ENCODE peak calls at places on chromosome X, in five cellular contexts. H, B, P, A and J are unnamed samples.

GRCh38 chrX:87005183-87005582 is 512.4 kb upstream of the KLHL4 start:
- ATAC-seq in H (no peak), B (no peak), P (no peak), A (no peak), J (no peak)

GRCh38 chrX:104165894-104166734 is at the start of gene FAM199X:
- ATAC-seq in B (peak), H (peak), A (peak), P (peak), J (peak)

GRCh38 chrX:50889582-50889981 is 21.0 kb upstream of the BMP15 start:
- ATAC-seq in A (no peak), H (no peak), B (no peak), P (no peak), J (no peak)

GRCh38 chrX:130857207-130857606 is 45.8 kb downstream of the ENOX2 start:
- ATAC-seq in B (no peak), P (no peak), A (peak), H (no peak), J (no peak)

GRCh38 chrX:133970021-133970550 is 15.3 kb downstream of the GPC3 start:
- ATAC-seq in P (no peak), A (no peak), B (no peak), H (no peak), J (no peak)

GRCh38 chrX:131675596-131676194 is 131.8 kb downstream of the OR13H1 start:
- ATAC-seq in P (no peak), H (peak), A (peak), B (peak), J (no peak)

GRCh38 chrX:77900688-77901087 is 1.4 kb downstream of the COX7B start:
- ATAC-seq in A (no peak), P (no peak), B (no peak), H (no peak), J (no peak)

GRCh38 chrX:71622347-71623104 is 4.2 kb upstream of the CXCR3 start:
- ATAC-seq in P (peak), H (peak), B (peak), A (peak), J (peak)

GRCh38 chrX:149829751-149830191 is 48.0 kb downstream of the MAGEA9 start:
- ATAC-seq in P (no peak), A (peak), H (no peak), B (peak), J (no peak)

GRCh38 chrX:129759576-129760061 is 20.1 kb upstream of the SASH3 start:
- ATAC-seq in B (peak), H (peak), P (peak), A (peak), J (peak)

GRCh38 chrX:63738696-63739095 is 46.3 kb downstream of the ARHGEF9 start:
- ATAC-seq in A (no peak), H (no peak), B (no peak), P (no peak), J (no peak)

GRCh38 chrX:70445197-70445656 is 592 bp downstream of the DLG3 start:
- ATAC-seq in H (no peak), B (no peak), A (no peak), P (no peak), J (no peak)

GRCh38 chrX:150212672-150213480 is 150.2 kb upstream of the MAMLD1 start:
- ATAC-seq in P (no peak), A (no peak), H (peak), B (no peak), J (no peak)

GRCh38 chrX:154059729-154060245 is 37.7 kb downstream of the MECP2 start:
- ATAC-seq in P (no peak), H (no peak), B (no peak), A (no peak), J (no peak)

GRCh38 chrX:110417128-110417527 is 58.5 kb downstream of the RTL9 start:
- ATAC-seq in A (no peak), B (no peak), H (no peak), P (no peak), J (no peak)

GRCh38 chrX:139831017-139831416 is 101.8 kb downstream of the ATP11C start:
- ATAC-seq in A (peak), B (no peak), P (no peak), H (no peak), J (no peak)

GRCh38 chrX:55624403-55624802 is 1.2 kb downstream of the FOXR2 start:
- ATAC-seq in A (no peak), B (no peak), H (no peak), P (no peak), J (no peak)

GRCh38 chrX:274904-275475 is 6.2 kb upstream of the PLCXD1 start:
- ATAC-seq in B (no peak), A (no peak), H (peak), P (peak), J (peak)

GRCh38 chrX:20547649-20548051 is 280.9 kb upstream of the RPS6KA3 start:
- ATAC-seq in B (no peak), P (no peak), A (peak), H (peak), J (peak)

GRCh38 chrX:123093792-123094191 is 90.3 kb upstream of the GRIA3 start:
- ATAC-seq in P (no peak), A (no peak), B (no peak), H (peak), J (no peak)

GRCh38 chrX:155417769-155418168 is 35.9 kb downstream of the F8A2 start:
- ATAC-seq in P (no peak), B (no peak), H (no peak), A (peak), J (no peak)

GRCh38 chrX:107442914-107443527 is 6.4 kb upstream of the FRMPD3 start:
- ATAC-seq in A (no peak), H (no peak), B (no peak), P (no peak), J (no peak)

GRCh38 chrX:71599965-71600364 is 18.3 kb downstream of the CXCR3 start:
- ATAC-seq in A (no peak), P (no peak), B (no peak), H (no peak), J (no peak)

GRCh38 chrX:70470850-70471289 is 26.2 kb downstream of the DLG3 start:
- ATAC-seq in H (no peak), B (no peak), P (peak), A (peak), J (no peak)

GRCh38 chrX:97471071-97471470 is 587.4 kb downstream of the RPA4 start:
- ATAC-seq in A (no peak), B (no peak), P (no peak), H (no peak), J (no peak)

GRCh38 chrX:39504227-39504626 is 593.5 kb downstream of the BCOR start:
- ATAC-seq in B (no peak), P (no peak), H (no peak), A (no peak), J (no peak)

GRCh38 chrX:23662187-23662586 is 5.1 kb upstream of the PRDX4 start:
- ATAC-seq in P (no peak), B (no peak), H (no peak), A (peak), J (no peak)

GRCh38 chrX:68146054-68146453 is 287.2 kb downstream of the OPHN1 start:
- ATAC-seq in A (peak), B (peak), P (no peak), H (peak), J (no peak)

GRCh38 chrX:7941390-7942042 is 14.3 kb upstream of the PNPLA4 start:
- ATAC-seq in P (no peak), A (peak), H (peak), B (peak), J (no peak)
- TF ChIP-seq CTCF in P (no peak), A (peak), H (peak), B (peak), J (no peak)

DNA sequence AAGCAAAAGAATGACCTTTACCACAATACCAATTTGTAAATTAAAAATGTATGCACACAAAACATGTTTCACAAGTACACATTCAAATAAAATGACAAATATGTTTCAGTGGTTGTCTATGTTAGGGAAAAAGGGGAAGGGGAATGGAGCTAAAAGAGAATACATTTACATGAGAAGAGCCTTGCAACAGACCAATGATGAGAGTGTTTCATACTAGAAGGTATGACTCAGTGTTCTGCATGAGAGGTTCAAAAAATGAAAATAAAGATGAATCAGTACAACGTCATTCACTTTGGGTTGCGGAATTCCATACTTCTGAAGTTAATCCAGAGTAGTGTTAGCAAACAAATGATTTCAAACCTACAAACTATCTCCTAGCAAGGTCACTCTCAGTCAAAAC is 51.7 kb downstream of the RPGR start:
- ATAC-seq in H (no peak), P (peak), A (peak), B (no peak), J (no peak)
- TF ChIP-seq EP300 in H (no peak), P (no peak), A (no peak), B (no peak), J (no peak)

GRCh38 chrX:2228466-2228865 is 272.3 kb downstream of the DHRSX start:
- ATAC-seq in P (no peak), A (no peak), B (no peak), H (no peak), J (no peak)

GRCh38 chrX:2226906-2227656 is 273.7 kb downstream of the DHRSX start:
- ATAC-seq in P (no peak), H (no peak), B (no peak), A (no peak), J (no peak)

GRCh38 chrX:2230457-2230856 is 270.3 kb downstream of the DHRSX start:
- ATAC-seq in P (no peak), H (no peak), A (no peak), B (no peak), J (no peak)

GRCh38 chrX:2226182-2226581 is 274.6 kb downstream of the DHRSX start:
- ATAC-seq in B (no peak), P (no peak), A (no peak), H (peak), J (no peak)

GRCh38 chrX:2231570-2232192 is 269.1 kb downstream of the DHRSX start:
- ATAC-seq in A (no peak), B (no peak), H (no peak), P (no peak), J (no peak)
- TF ChIP-seq POLR2AphosphoS5 in A (no peak), B (no peak), H (no peak), P (no peak), J (no peak)

GRCh38 chrX:18956322-18957032 is 27.4 kb downstream of the PHKA2 start:
- ATAC-seq in P (no peak), H (no peak), A (no peak), B (no peak), J (no peak)

GRCh38 chrX:18949902-18950301 is 34.0 kb downstream of the PHKA2 start:
- ATAC-seq in P (no peak), H (no peak), A (no peak), B (no peak), J (no peak)

GRCh38 chrX:18955676-18956075 is 28.2 kb downstream of the PHKA2 start:
- ATAC-seq in H (no peak), A (no peak), P (no peak), B (no peak), J (no peak)

GRCh38 chrX:18946157-18946556 is 37.8 kb downstream of the PHKA2 start:
- ATAC-seq in A (no peak), H (no peak), B (no peak), P (no peak), J (no peak)

DNA sequence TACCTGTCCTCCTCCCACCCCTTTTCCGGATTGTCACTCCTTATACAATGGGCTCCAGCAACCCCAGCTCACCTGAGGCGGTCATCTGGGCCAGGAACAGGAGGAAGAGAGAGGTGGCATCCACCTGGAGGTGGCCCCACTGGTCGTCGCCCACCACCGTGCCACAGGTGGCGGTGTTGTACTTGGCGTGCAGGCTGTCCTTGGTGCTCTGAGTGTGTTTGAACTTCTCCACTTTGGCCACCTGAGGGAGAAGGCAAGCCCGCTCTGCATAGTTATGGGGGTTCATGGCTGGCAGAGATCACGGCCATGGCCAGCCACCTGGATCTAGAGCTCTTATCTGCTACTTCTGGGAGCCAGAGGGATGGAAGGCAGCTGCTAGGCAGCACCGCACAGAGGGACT is 32.9 kb downstream of the PHKA2 start:
- ATAC-seq in P (no peak), A (peak), H (peak), B (no peak), J (no peak)
- TF ChIP-seq CTCF in P (no peak), A (no peak), H (peak), B (peak), J (no peak)

GRCh38 chrX:143940119-143940518 is 56.2 kb downstream of the UBE2NL start:
- ATAC-seq in B (no peak), A (no peak), H (no peak), P (no peak), J (no peak)
- TF ChIP-seq EP300 in B (no peak), A (no peak), H (no peak), P (no peak), J (no peak)

GRCh38 chrX:9635805-9636204 is 129.8 kb downstream of the GPR143 start:
- ATAC-seq in H (no peak), B (no peak), A (no peak), P (no peak), J (peak)
- TF ChIP-seq POLR2AphosphoS5 in H (no peak), B (no peak), A (no peak), P (no peak), J (peak)

DNA sequence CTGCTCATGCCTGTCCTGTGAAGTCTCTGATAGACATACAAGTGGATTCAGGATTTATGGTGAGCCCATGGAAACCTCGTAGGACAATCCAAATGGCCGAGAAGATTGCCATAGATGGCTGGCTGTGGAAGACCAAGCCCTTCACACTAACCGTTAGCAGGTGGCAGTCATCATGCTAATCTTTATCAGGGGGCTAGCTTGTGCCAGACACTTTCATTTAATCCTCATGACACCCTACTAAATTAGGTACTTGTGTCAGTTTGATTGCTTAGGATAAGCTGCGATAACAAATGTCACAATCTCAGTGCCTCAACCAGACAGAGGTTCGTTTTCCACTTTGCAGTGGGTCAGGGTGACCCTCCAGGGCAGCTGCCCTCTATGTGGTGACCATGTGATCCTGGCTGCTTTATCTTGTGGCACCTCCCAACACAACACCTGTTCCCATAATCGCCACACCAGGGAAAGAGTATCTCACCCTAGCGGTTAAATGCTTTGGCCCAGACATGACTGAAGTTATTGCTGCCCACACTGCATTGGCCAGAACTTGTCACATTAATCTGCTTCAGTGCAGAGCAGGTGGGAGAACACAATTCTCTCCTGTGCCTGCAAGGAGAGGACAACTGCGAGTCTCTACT is 60.8 kb downstream of the REPS2 start:
- ATAC-seq in B (peak), P (no peak), H (peak), A (peak), J (no peak)
- TF ChIP-seq CTCF in B (peak), P (peak), H (peak), A (peak), J (peak)

GRCh38 chrX:15790766-15791380 is 589 bp downstream of the ZRSR2 start:
- ATAC-seq in B (peak), P (peak), H (peak), A (no peak), J (peak)
- TF ChIP-seq EP300 in B (no peak), P (no peak), H (no peak), A (no peak), J (no peak)